ENCODE peak calls at places on chromosomes 4 and X, in six cellular contexts. S is GM23248, C is neural progenitor cell, I is HCT116, G is fibroblast of lung, H is astrocyte. U is an unnamed sample. For H3K4me1, the result is how much of the 10 kb centered on the place peaks cover.

GRCh38 chr4:187417761-187418160 is 577.8 kb upstream of the ZFP42 start:
- DNase-seq in H (no peak), I (no peak), G (peak), S (no peak), C (no peak), U (no peak)

GRCh38 chrX:13899607-13900006 is 82.7 kb upstream of the GPM6B start:
- DNase-seq in G (peak), C (no peak), S (peak), I (no peak), H (peak), U (peak)

GRCh38 chr4:153579410-153579809 is 104.7 kb upstream of the TLR2 start:
- DNase-seq in G (no peak), S (no peak), H (no peak), C (no peak), I (no peak), U (no peak)

GRCh38 chrX:154717824-154718223 is 33.1 kb downstream of the GAB3 start:
- DNase-seq in S (no peak), H (peak), G (peak), C (no peak), I (no peak), U (peak)

GRCh38 chrX:54891573-54891972 is 29.1 kb upstream of the TRO start:
- DNase-seq in G (peak), S (peak), C (peak), H (peak), I (peak), U (peak)

GRCh38 chrX:24242649-24243556 is 71.0 kb downstream of the SUPT20HL2 start:
- DNase-seq in H (peak), G (peak), I (no peak), S (peak), C (no peak), U (peak)

GRCh38 chr4:22190855-22191254 is 242.3 kb upstream of the KCNIP4 start:
- DNase-seq in H (peak), G (peak), I (no peak), C (no peak), S (peak), U (peak)

GRCh38 chrX:8971116-8971515 is 62.8 kb downstream of the FAM9B start:
- DNase-seq in I (peak), S (peak), C (peak), H (peak), G (peak), U (peak)

GRCh38 chr4:4694296-4694772 is 152.5 kb upstream of the STX18 start:
- DNase-seq in S (peak), C (peak), H (no peak), I (no peak), G (peak), U (peak)

GRCh38 chr4:90137545-90137944 is 10.4 kb downstream of the CCSER1 start:
- DNase-seq in S (no peak), H (no peak), C (peak), I (no peak), G (peak), U (no peak)

GRCh38 chrX:109498434-109498833 is 16.5 kb upstream of the GUCY2F start:
- DNase-seq in I (no peak), H (no peak), S (no peak), C (no peak), G (no peak), U (no peak)

GRCh38 chr4:54961357-54961975 is 163.9 kb downstream of the KDR start:
- DNase-seq in H (peak), C (peak), G (peak), S (peak), I (peak), U (peak)

DNA sequence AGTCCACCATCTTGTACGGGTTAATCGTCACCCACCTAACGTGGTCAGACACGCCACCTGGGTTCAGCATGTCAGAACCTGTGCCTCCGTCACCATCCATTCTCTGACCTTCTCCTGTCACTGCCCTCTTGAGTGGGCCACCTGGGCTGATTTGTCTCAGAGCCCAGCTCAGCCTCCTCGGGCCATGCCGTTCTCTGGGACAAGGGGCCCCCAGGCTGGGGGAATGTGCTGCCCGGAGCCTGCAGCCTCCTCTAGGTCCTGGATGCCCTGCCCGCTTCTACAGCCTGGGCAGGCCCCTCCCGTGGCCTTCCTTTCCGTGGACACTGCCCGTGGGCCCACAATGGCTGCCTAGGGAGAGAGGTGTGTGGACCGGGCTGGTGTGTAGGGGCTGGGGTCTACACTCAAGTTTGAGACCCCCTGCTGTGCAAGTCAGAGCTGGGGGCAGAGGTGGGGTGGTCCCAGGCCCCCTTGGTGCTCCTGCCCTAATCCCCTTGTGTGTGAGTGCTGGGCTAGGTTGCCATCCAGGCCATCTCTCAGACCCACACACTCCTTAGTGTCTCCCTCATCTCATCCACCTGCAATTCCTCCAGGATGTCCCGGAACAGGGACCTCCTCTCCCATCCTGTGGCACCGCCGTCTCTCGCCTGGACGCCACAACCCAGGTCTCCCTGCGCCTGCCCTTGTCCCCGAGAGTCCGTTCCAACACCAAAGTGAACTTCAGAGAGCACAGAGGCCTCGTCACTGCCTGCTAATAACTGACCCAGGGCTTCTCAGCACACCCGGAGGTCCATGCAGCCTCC is 12.4 kb downstream of the PSAPL1 start:
- DNase-seq in S (no peak), C (no peak), I (no peak), G (no peak), H (no peak), U (no peak)
- H3K4me1 ChIP-seq in S (under half), C (under half), I (under half), G (under half), H (under half), U (under half)

GRCh38 chrX:630922-631496 is 418 bp downstream of the SHOX start:
- DNase-seq in I (no peak), C (peak), H (no peak), G (no peak), S (no peak), U (no peak)
- TF ChIP-seq EZH2 in I (no peak), C (no peak), H (peak), G (no peak), S (no peak), U (no peak)

GRCh38 chr4:148849581-148849980 is 407.4 kb upstream of the NR3C2 start:
- DNase-seq in H (no peak), G (no peak), S (no peak), I (no peak), C (no peak), U (no peak)

GRCh38 chr4:148854203-148854602 is 412.0 kb upstream of the NR3C2 start:
- DNase-seq in G (no peak), I (no peak), C (no peak), S (no peak), H (no peak), U (no peak)

GRCh38 chr4:148852092-148852699 is 410.0 kb upstream of the NR3C2 start:
- DNase-seq in G (no peak), H (no peak), S (no peak), C (no peak), I (no peak), U (peak)

GRCh38 chr4:148847544-148847943 is 405.3 kb upstream of the NR3C2 start:
- DNase-seq in I (no peak), C (no peak), H (no peak), G (no peak), S (no peak), U (no peak)

DNA sequence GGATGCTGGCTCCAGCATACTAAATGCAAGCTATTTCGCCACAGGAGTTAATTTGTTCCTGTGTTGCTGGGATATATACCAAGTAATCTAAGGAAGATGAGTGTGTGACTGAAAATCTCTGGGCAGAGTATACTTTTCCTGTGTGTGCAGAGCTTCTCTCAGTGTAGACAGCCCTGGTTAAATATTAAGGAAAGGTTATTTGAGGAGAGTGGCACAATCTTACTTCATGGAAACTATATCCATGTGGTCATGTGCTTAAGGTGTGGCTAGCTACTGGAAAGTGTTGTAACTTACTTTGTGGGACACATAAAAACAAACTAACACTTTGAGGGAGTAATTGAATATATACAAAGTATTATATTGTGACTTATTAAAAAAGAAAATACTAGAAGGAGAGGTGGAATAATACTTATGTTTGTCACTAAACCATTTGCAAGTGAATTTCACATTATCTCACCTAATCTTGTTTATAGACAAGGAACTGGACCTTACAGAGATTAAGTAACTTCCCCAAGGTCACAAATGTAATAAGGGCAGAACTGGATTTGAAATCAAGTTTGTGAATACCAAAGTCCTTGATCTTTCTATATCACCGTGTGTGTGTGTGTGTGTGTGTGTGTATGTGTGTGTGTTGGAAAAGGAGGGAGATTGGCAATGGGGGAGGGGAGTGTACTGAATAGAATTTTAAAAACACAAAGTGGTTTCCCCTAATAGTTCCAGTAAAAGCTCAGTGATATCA is 408.2 kb upstream of the NR3C2 start:
- DNase-seq in G (no peak), S (no peak), H (no peak), I (no peak), C (no peak), U (no peak)
- H3K4me1 ChIP-seq in G (under half), S (under half), H (under half), I (under half), C (under half), U (under half)

GRCh38 chr4:119626943-119627266 is 1.7 kb downstream of the PDE5A start:
- DNase-seq in H (no peak), I (no peak), G (no peak), C (no peak), S (no peak), U (no peak)

GRCh38 chr4:119626420-119626819 is 2.2 kb downstream of the PDE5A start:
- DNase-seq in H (no peak), I (no peak), G (no peak), C (no peak), S (peak), U (no peak)

GRCh38 chr4:119628281-119629141 is at the start of gene PDE5A:
- DNase-seq in I (peak), H (peak), C (peak), G (peak), S (peak), U (peak)

GRCh38 chr4:119629142-119629471 is 503 bp upstream of the PDE5A start:
- DNase-seq in G (no peak), S (no peak), H (no peak), I (no peak), C (no peak), U (no peak)

GRCh38 chr4:119627267-119628190 is 1.1 kb downstream of the PDE5A start:
- DNase-seq in S (peak), H (peak), I (peak), C (peak), G (peak), U (peak)
- TF ChIP-seq EZH2 in S (no peak), H (no peak), I (no peak), C (peak), G (no peak), U (no peak)

DNA sequence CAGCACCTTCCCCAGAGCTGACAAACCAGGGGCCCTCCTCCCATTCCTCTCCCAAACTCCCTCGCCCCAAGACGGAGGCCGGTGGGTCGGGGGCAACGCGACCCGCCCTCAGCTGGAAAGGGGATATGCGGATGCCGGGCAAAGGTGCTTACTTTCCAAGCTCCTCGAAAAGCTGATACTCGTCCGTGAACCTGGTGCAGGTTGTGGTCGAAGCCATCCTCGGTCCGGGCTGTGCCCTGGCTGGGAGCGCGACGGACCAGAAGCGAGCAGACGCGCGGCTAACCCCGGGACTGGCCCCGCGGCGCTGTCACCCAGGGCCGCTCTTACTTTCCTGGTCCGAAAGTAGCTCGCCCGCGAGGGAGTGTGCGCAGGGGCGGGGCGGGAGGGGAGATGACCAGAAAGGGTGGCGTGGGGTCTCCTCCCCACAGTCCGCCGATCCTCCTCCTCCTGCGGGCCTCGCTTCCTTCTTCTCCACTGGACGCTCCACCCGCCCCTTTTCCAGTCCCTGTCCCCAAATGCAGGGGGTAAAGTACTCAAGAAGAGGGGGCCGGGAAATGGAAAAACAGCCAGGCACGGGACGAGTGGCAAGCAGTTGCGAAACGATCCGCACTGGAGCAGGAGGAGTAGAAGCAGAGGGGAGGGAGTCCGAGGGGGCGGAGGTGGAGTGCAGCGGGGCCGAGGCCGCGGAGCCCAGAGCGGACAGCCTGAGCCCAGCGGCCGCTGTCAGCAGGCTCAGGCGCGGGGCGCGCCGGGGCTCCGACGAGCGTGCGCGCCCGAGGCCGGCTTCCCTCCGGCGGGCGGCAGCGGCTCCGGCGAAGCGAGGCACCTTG is 471 bp downstream of the CAMK2D start:
- DNase-seq in G (peak), H (peak), C (peak), I (no peak), S (peak), U (no peak)
- H3K4me1 ChIP-seq in G (under half), H (under half), C (under half), I (under half), S (under half), U (under half)

GRCh38 chr4:47104986-47105385 is 73.6 kb downstream of the GABRB1 start:
- DNase-seq in H (no peak), C (no peak), I (no peak), G (peak), S (no peak), U (no peak)

GRCh38 chr4:47106561-47106960 is 75.2 kb downstream of the GABRB1 start:
- DNase-seq in C (no peak), I (no peak), H (peak), S (no peak), G (peak), U (no peak)

GRCh38 chr4:47110670-47111069 is 79.3 kb downstream of the GABRB1 start:
- DNase-seq in G (no peak), S (no peak), C (no peak), I (no peak), H (no peak), U (no peak)

DNA sequence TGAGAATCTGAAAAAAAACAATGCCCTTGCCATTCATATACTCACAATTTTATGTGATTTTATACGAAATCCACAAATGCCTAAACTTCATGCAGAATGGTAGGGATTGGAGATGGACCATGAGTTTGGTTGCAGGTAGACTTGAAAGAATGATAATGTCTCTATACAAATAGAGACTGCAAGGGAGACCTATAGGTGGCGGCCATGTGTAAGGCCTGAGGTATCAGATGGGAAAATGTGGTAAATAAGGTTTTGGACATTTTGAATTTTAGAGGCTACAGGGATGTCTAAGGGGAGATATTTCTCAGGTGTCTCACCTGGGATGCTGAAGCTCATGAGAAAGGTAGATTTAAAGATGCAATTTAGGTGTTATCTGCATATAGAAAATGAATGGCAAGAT is 78.0 kb downstream of the GABRB1 start:
- DNase-seq in G (no peak), H (no peak), I (no peak), S (no peak), C (no peak), U (no peak)
- TF ChIP-seq EZH2 in G (no peak), H (no peak), I (no peak), S (no peak), C (no peak), U (no peak)

DNA sequence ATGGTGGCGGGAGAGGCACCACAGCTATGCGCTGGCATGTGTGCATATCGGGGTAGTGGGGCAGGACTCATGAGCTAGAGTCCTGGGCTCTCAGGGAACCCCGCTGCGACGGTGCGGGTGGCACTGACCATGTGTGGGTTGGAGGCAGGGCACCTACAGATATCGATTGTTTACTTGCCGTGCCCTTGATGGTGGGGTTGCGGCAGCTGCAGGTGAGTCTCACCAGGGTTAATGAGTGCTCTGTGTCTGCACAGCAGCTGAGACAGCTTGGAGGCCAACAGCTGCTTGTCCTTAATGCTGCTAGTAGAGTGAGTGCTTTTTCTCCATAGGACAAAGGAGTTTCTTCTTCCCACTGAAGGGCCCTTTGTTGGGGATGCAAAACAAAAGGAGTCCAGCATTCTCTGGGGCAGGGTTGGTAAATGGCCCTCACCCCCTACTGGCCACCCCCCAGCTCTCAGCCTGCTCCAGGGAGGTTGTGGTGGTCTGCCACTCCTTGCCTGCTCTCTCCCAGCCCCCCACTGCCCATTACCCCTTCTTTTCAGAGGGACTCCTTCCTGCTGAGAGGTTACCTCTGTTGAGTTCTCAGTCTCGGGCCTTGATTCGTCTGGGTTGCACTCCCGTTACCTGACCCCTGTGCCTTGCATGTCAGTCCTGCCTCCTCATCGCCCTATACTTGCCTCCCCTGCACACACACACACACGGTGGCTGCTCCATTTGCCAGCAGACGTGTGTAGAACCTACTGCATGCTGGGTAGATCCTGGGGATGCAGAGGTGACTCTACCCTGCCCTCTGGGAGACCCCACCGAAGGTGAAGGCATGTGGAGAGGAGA is 52.8 kb downstream of the TBC1D14 start:
- DNase-seq in I (no peak), H (no peak), S (no peak), C (peak), G (no peak), U (no peak)
- H3K4me1 ChIP-seq in I (under half), H (under half), S (under half), C (under half), G (under half), U (under half)